ENCODE peak calls at places on chromosomes 16 and 17, in five cellular contexts. One of them, this sample, is unnamed.

GRCh38 chr17:4515501-4515900 is 16.8 kb downstream of the SPNS2 start:
- DNase-seq in heart left ventricle: no peak
- DNase-seq in dorsolateral prefrontal cortex: no peak
- DNase-seq in cardiac fibroblast: no peak
- DNase-seq in CD4-positive, CD25-positive, alpha-beta regulatory T cell: no peak
- DNase-seq in this sample: no peak

GRCh38 chr17:69723741-69724140 is 309.2 kb downstream of the MAP2K6 start:
- DNase-seq in dorsolateral prefrontal cortex: no peak
- DNase-seq in heart left ventricle: no peak
- DNase-seq in CD4-positive, CD25-positive, alpha-beta regulatory T cell: no peak
- DNase-seq in cardiac fibroblast: peak; percentile 38
- DNase-seq in this sample: no peak

GRCh38 chr16:64351116-64351515 is 770.7 kb downstream of the CDH11 start:
- DNase-seq in dorsolateral prefrontal cortex: no peak
- DNase-seq in cardiac fibroblast: no peak
- DNase-seq in CD4-positive, CD25-positive, alpha-beta regulatory T cell: no peak
- DNase-seq in heart left ventricle: no peak
- DNase-seq in this sample: no peak

GRCh38 chr17:48724241-48725004 is 1.4 kb downstream of the PRAC2 start:
- DNase-seq in cardiac fibroblast: peak; percentile 81
- DNase-seq in dorsolateral prefrontal cortex: peak; percentile 83
- DNase-seq in CD4-positive, CD25-positive, alpha-beta regulatory T cell: peak; percentile 59
- DNase-seq in heart left ventricle: peak; percentile 86
- DNase-seq in this sample: peak; percentile 32

GRCh38 chr16:54178491-54178976 is 108.1 kb downstream of the IRX3 start:
- DNase-seq in heart left ventricle: no peak
- DNase-seq in dorsolateral prefrontal cortex: no peak
- DNase-seq in cardiac fibroblast: no peak
- DNase-seq in CD4-positive, CD25-positive, alpha-beta regulatory T cell: no peak
- DNase-seq in this sample: no peak

GRCh38 chr17:5874486-5874885 is 195.7 kb upstream of the WSCD1 start:
- DNase-seq in heart left ventricle: no peak
- DNase-seq in CD4-positive, CD25-positive, alpha-beta regulatory T cell: no peak
- DNase-seq in dorsolateral prefrontal cortex: peak; percentile 47
- DNase-seq in cardiac fibroblast: no peak
- DNase-seq in this sample: no peak

GRCh38 chr16:74522160-74522559 is 84.8 kb downstream of the GLG1 start:
- DNase-seq in CD4-positive, CD25-positive, alpha-beta regulatory T cell: no peak
- DNase-seq in cardiac fibroblast: no peak
- DNase-seq in dorsolateral prefrontal cortex: no peak
- DNase-seq in heart left ventricle: no peak
- DNase-seq in this sample: no peak

GRCh38 chr16:88700636-88701482 is 5.3 kb downstream of the RNF166 start:
- DNase-seq in dorsolateral prefrontal cortex: peak; percentile 59
- DNase-seq in CD4-positive, CD25-positive, alpha-beta regulatory T cell: peak; percentile 95
- DNase-seq in heart left ventricle: peak; percentile 96
- DNase-seq in cardiac fibroblast: peak; percentile 89
- DNase-seq in this sample: peak; percentile 89

GRCh38 chr16:85857406-85857805 is 41.6 kb upstream of the IRF8 start:
- DNase-seq in dorsolateral prefrontal cortex: no peak
- DNase-seq in CD4-positive, CD25-positive, alpha-beta regulatory T cell: no peak
- DNase-seq in cardiac fibroblast: no peak
- DNase-seq in heart left ventricle: no peak
- DNase-seq in this sample: no peak

GRCh38 chr17:9346296-9346926 is 229.2 kb downstream of the STX8 start:
- DNase-seq in dorsolateral prefrontal cortex: no peak
- DNase-seq in cardiac fibroblast: peak; percentile 56
- DNase-seq in heart left ventricle: no peak
- DNase-seq in CD4-positive, CD25-positive, alpha-beta regulatory T cell: no peak
- DNase-seq in this sample: no peak

GRCh38 chr17:81537856-81538555 is 9.8 kb downstream of the FSCN2 start:
- DNase-seq in CD4-positive, CD25-positive, alpha-beta regulatory T cell: no peak
- DNase-seq in heart left ventricle: no peak
- DNase-seq in cardiac fibroblast: no peak
- DNase-seq in dorsolateral prefrontal cortex: no peak
- DNase-seq in this sample: no peak

GRCh38 chr16:29743475-29743826 is 2.3 kb downstream of the C16orf54 start:
- DNase-seq in heart left ventricle: no peak
- DNase-seq in dorsolateral prefrontal cortex: no peak
- DNase-seq in cardiac fibroblast: no peak
- DNase-seq in CD4-positive, CD25-positive, alpha-beta regulatory T cell: no peak
- DNase-seq in this sample: no peak

GRCh38 chr16:29743827-29744531 is 1.8 kb downstream of the C16orf54 start:
- DNase-seq in CD4-positive, CD25-positive, alpha-beta regulatory T cell: no peak
- DNase-seq in dorsolateral prefrontal cortex: no peak
- DNase-seq in cardiac fibroblast: no peak
- DNase-seq in heart left ventricle: no peak
- DNase-seq in this sample: no peak

GRCh38 chr16:29745853-29746345 is at the start of gene C16orf54:
- DNase-seq in cardiac fibroblast: no peak
- DNase-seq in CD4-positive, CD25-positive, alpha-beta regulatory T cell: peak; percentile 86
- DNase-seq in heart left ventricle: peak; percentile 71
- DNase-seq in dorsolateral prefrontal cortex: no peak
- DNase-seq in this sample: peak; percentile 96

GRCh38 chr16:29744541-29745101 is 1.2 kb downstream of the C16orf54 start:
- DNase-seq in dorsolateral prefrontal cortex: no peak
- DNase-seq in CD4-positive, CD25-positive, alpha-beta regulatory T cell: no peak
- DNase-seq in heart left ventricle: no peak
- DNase-seq in cardiac fibroblast: no peak
- DNase-seq in this sample: no peak

GRCh38 chr16:29745126-29745852 is 501 bp downstream of the C16orf54 start:
- DNase-seq in cardiac fibroblast: no peak
- DNase-seq in dorsolateral prefrontal cortex: no peak
- DNase-seq in heart left ventricle: no peak
- DNase-seq in CD4-positive, CD25-positive, alpha-beta regulatory T cell: peak; percentile 21
- DNase-seq in this sample: peak; percentile 56
- H3K4me3 ChIP-seq in cardiac fibroblast: no peak overlapping the region
- H3K4me3 ChIP-seq in dorsolateral prefrontal cortex: peak overlapping the region; percentile 18
- H3K4me3 ChIP-seq in heart left ventricle: peak overlapping the region; percentile 38
- H3K4me3 ChIP-seq in CD4-positive, CD25-positive, alpha-beta regulatory T cell: peak overlapping the region; percentile 83
- H3K4me3 ChIP-seq in this sample: peak overlapping the region; percentile 86

GRCh38 chr17:74433421-74434121 is 1.7 kb downstream of the GPRC5C start:
- DNase-seq in heart left ventricle: no peak
- DNase-seq in CD4-positive, CD25-positive, alpha-beta regulatory T cell: no peak
- DNase-seq in cardiac fibroblast: no peak
- DNase-seq in dorsolateral prefrontal cortex: no peak
- DNase-seq in this sample: no peak
- H3K4me3 ChIP-seq in heart left ventricle: peak overlapping the region; percentile 85
- H3K4me3 ChIP-seq in CD4-positive, CD25-positive, alpha-beta regulatory T cell: no peak overlapping the region
- H3K4me3 ChIP-seq in cardiac fibroblast: no peak overlapping the region
- H3K4me3 ChIP-seq in dorsolateral prefrontal cortex: no peak overlapping the region
- H3K4me3 ChIP-seq in this sample: no peak overlapping the region

GRCh38 chr16:84827131-84827574 is 7.4 kb downstream of the CRISPLD2 start:
- DNase-seq in CD4-positive, CD25-positive, alpha-beta regulatory T cell: no peak
- DNase-seq in heart left ventricle: no peak
- DNase-seq in cardiac fibroblast: peak; percentile 52
- DNase-seq in dorsolateral prefrontal cortex: no peak
- DNase-seq in this sample: no peak
- H3K4me3 ChIP-seq in CD4-positive, CD25-positive, alpha-beta regulatory T cell: no peak overlapping the region
- H3K4me3 ChIP-seq in heart left ventricle: no peak overlapping the region
- H3K4me3 ChIP-seq in cardiac fibroblast: no peak overlapping the region
- H3K4me3 ChIP-seq in dorsolateral prefrontal cortex: no peak overlapping the region
- H3K4me3 ChIP-seq in this sample: no peak overlapping the region

GRCh38 chr16:20385844-20386832 is 18.4 kb downstream of the PDILT start:
- DNase-seq in CD4-positive, CD25-positive, alpha-beta regulatory T cell: peak; percentile 25
- DNase-seq in heart left ventricle: peak; percentile 59
- DNase-seq in cardiac fibroblast: peak; percentile 57
- DNase-seq in dorsolateral prefrontal cortex: peak; percentile 78
- DNase-seq in this sample: peak; percentile 18
- H3K4me3 ChIP-seq in CD4-positive, CD25-positive, alpha-beta regulatory T cell: no peak overlapping the region
- H3K4me3 ChIP-seq in heart left ventricle: peak overlapping the region; percentile 34
- H3K4me3 ChIP-seq in cardiac fibroblast: no peak overlapping the region
- H3K4me3 ChIP-seq in dorsolateral prefrontal cortex: no peak overlapping the region
- H3K4me3 ChIP-seq in this sample: no peak overlapping the region

DNA sequence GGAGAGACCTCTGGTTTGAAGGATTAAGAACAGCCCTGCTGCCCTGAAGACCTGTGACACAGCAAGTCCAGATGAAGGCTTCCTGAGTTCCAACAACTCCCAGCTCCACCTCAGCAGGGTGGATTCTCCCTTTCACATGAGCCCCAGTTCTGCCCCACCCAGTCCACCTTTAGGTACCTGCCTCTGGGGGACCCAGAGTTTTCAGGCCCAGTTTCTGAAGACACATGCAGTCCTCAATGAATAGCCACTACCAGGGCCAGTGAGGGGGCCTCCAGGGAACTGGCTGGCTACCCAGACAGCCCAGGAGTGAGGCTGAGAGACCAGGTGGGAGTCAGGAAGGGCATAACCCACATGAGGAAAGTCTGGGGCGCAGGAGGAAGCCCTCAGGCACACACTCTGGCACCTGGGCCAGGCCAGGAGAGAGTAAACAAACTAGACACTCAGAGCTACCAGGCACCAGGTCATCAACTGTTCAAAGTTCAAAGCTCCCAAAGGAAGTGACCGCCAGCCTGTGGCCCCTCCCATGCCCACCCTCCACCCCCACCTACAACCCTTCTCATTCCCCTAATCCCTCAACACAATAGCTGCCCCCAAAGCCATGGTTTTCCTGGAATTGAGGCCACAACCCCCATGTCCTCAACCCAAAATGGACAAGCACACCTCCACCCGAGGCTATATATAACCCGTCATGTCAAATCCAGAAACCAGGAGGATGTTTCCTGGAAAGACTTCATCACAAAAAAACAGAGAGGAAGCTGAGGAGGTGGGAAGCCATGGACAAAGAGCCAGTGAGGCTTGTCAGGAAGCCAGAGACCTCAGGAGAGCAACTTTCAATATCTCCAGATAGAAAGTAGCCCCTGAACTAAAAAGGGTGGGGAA is 2.1 kb downstream of the MYO18A start:
- DNase-seq in CD4-positive, CD25-positive, alpha-beta regulatory T cell: no peak
- DNase-seq in heart left ventricle: no peak
- DNase-seq in dorsolateral prefrontal cortex: no peak
- DNase-seq in cardiac fibroblast: no peak
- DNase-seq in this sample: no peak
- H3K4me3 ChIP-seq in CD4-positive, CD25-positive, alpha-beta regulatory T cell: no peak overlapping the region
- H3K4me3 ChIP-seq in heart left ventricle: peak overlapping the region; percentile 80
- H3K4me3 ChIP-seq in dorsolateral prefrontal cortex: peak overlapping the region; percentile 67
- H3K4me3 ChIP-seq in cardiac fibroblast: no peak overlapping the region
- H3K4me3 ChIP-seq in this sample: no peak overlapping the region

GRCh38 chr16:67413978-67414891 is 2.0 kb downstream of the ZDHHC1 start:
- DNase-seq in heart left ventricle: no peak
- DNase-seq in CD4-positive, CD25-positive, alpha-beta regulatory T cell: no peak
- DNase-seq in cardiac fibroblast: no peak
- DNase-seq in dorsolateral prefrontal cortex: no peak
- DNase-seq in this sample: no peak

GRCh38 chr16:67419502-67419901 is 3.2 kb upstream of the ZDHHC1 start:
- DNase-seq in heart left ventricle: no peak
- DNase-seq in cardiac fibroblast: no peak
- DNase-seq in CD4-positive, CD25-positive, alpha-beta regulatory T cell: no peak
- DNase-seq in dorsolateral prefrontal cortex: no peak
- DNase-seq in this sample: no peak

GRCh38 chr16:67419931-67420330 is 3.7 kb upstream of the ZDHHC1 start:
- DNase-seq in dorsolateral prefrontal cortex: no peak
- DNase-seq in CD4-positive, CD25-positive, alpha-beta regulatory T cell: no peak
- DNase-seq in cardiac fibroblast: no peak
- DNase-seq in heart left ventricle: no peak
- DNase-seq in this sample: no peak

GRCh38 chr16:67417333-67418061 is 1.2 kb upstream of the ZDHHC1 start:
- DNase-seq in dorsolateral prefrontal cortex: no peak
- DNase-seq in CD4-positive, CD25-positive, alpha-beta regulatory T cell: no peak
- DNase-seq in cardiac fibroblast: no peak
- DNase-seq in heart left ventricle: no peak
- DNase-seq in this sample: no peak

GRCh38 chr16:67415872-67416793 is at the start of gene ZDHHC1:
- DNase-seq in cardiac fibroblast: peak; percentile 64
- DNase-seq in dorsolateral prefrontal cortex: peak; percentile 54
- DNase-seq in heart left ventricle: peak; percentile 84
- DNase-seq in CD4-positive, CD25-positive, alpha-beta regulatory T cell: no peak
- DNase-seq in this sample: no peak
- H3K4me3 ChIP-seq in cardiac fibroblast: peak within 1 kb of the TSS; percentile 75
- H3K4me3 ChIP-seq in dorsolateral prefrontal cortex: peak within 1 kb of the TSS; percentile 79
- H3K4me3 ChIP-seq in heart left ventricle: peak within 1 kb of the TSS; percentile 90
- H3K4me3 ChIP-seq in CD4-positive, CD25-positive, alpha-beta regulatory T cell: no peak within 1 kb of the TSS
- H3K4me3 ChIP-seq in this sample: no peak within 1 kb of the TSS

This sample was measured in Jurkat, Clone E6-1.